ENCODE peak calls at places on chromosomes 7 and 10, in eight cellular contexts. V is GM23338, P is NCI-H1092, I is T-cell, D is coronary artery, S is lung, N is progenitor cell of endocrine pancreas, F is GM13976. Y is an unnamed sample.

GRCh38 chr7:149529136-149529718 is 31.6 kb upstream of the ZNF746 start:
- DNase-seq in V (peak; percentile 41), P (no peak), I (no peak), D (no peak), S (no peak), N (no peak), F (no peak), Y (no peak)

GRCh38 chr10:129727071-129727470 is 237.0 kb downstream of the EBF3 start:
- DNase-seq in V (no peak), P (no peak), I (no peak), D (no peak), S (peak; percentile 20), N (no peak), F (no peak), Y (no peak)

GRCh38 chr7:155752756-155753445 is 59.4 kb downstream of the SHH start:
- DNase-seq in V (no peak), P (no peak), I (no peak), D (no peak), S (no peak), N (no peak), F (peak; percentile 54), Y (no peak)

GRCh38 chr10:82796510-82796909 is 921.5 kb downstream of the NRG3 start:
- DNase-seq in V (peak; percentile 29), P (no peak), I (no peak), D (no peak), S (no peak), N (no peak), F (no peak), Y (no peak)

GRCh38 chr10:33098966-33099663 is 141.1 kb upstream of the ITGB1 start:
- DNase-seq in V (no peak), P (no peak), I (no peak), D (no peak), S (no peak), N (no peak), F (no peak), Y (no peak)

GRCh38 chr7:33762153-33762902 is 143.0 kb upstream of the BMPER start:
- DNase-seq in V (no peak), P (no peak), I (no peak), D (no peak), S (no peak), N (no peak), F (no peak), Y (no peak)

GRCh38 chr7:94100723-94101345 is 96.7 kb upstream of the BET1 start:
- DNase-seq in V (no peak), P (no peak), I (no peak), D (no peak), S (no peak), N (no peak), F (no peak), Y (no peak)

GRCh38 chr10:15879058-15879457 is 18.8 kb upstream of the MINDY3 start:
- DNase-seq in V (peak; percentile 57), P (peak; percentile 44), I (no peak), D (no peak), S (no peak), N (no peak), F (peak; percentile 53), Y (peak; percentile 45)

GRCh38 chr10:74967850-74968620 is 141.6 kb downstream of the KAT6B start:
- DNase-seq in V (peak; percentile 17), P (peak; percentile 54), I (no peak), D (no peak), S (no peak), N (no peak), F (no peak), Y (peak; percentile 71)

GRCh38 chr7:45663167-45663921 is 89.2 kb downstream of the ADCY1 start:
- DNase-seq in V (peak; percentile 70), P (no peak), I (no peak), D (no peak), S (peak; percentile 29), N (no peak), F (peak; percentile 67), Y (no peak)

GRCh38 chr7:117322741-117323584 is at the start of gene WNT2:
- DNase-seq in V (peak; percentile 35), P (no peak), I (no peak), D (no peak), S (no peak), N (peak; percentile 14), F (peak; percentile 40), Y (no peak)

GRCh38 chr7:56074371-56074791 is 10.3 kb downstream of the SUMF2 start:
- DNase-seq in V (peak; percentile 92), P (peak; percentile 88), I (peak; percentile 40), D (peak; percentile 90), S (peak; percentile 93), N (peak; percentile 80), F (peak; percentile 82), Y (no peak)

GRCh38 chr7:98049034-98049433 is 57.6 kb upstream of the LMTK2 start:
- DNase-seq in V (peak; percentile 61), P (no peak), I (no peak), D (no peak), S (no peak), N (no peak), F (no peak), Y (no peak)

GRCh38 chr10:44306762-44307161 is 78.1 kb downstream of the CXCL12 start:
- DNase-seq in V (peak; percentile 72), P (no peak), I (no peak), D (no peak), S (no peak), N (no peak), F (no peak), Y (no peak)

GRCh38 chr10:42977032-42977416 is 99.8 kb upstream of the RET start:
- DNase-seq in V (no peak), P (no peak), I (no peak), D (no peak), S (no peak), N (no peak), F (no peak), Y (no peak)

GRCh38 chr10:46541017-46541661 is 15.3 kb downstream of the GPRIN2 start:
- DNase-seq in V (peak; percentile 89), P (no peak), I (no peak), D (no peak), S (no peak), N (peak; percentile 80), F (peak; percentile 60), Y (no peak)

GRCh38 chr7:129431911-129432643 is 2.2 kb upstream of the STRIP2 start:
- DNase-seq in V (no peak), P (no peak), I (no peak), D (no peak), S (no peak), N (no peak), F (no peak), Y (no peak)

GRCh38 chr7:45061352-45061751 is 27.4 kb downstream of the NACAD start:
- DNase-seq in V (no peak), P (no peak), I (no peak), D (peak; percentile 3), S (no peak), N (no peak), F (no peak), Y (no peak)

GRCh38 chr10:43054593-43054992 is 22.3 kb upstream of the RET start:
- DNase-seq in V (no peak), P (no peak), I (no peak), D (peak; percentile 33), S (no peak), N (no peak), F (no peak), Y (no peak)

GRCh38 chr7:51012569-51013217 is 230.0 kb upstream of the GRB10 start:
- DNase-seq in V (no peak), P (no peak), I (no peak), D (peak; percentile 26), S (peak; percentile 16), N (no peak), F (peak; percentile 14), Y (no peak)

GRCh38 chr10:124007773-124008145 is 85.6 kb downstream of the CHST15 start:
- DNase-seq in V (no peak), P (no peak), I (no peak), D (no peak), S (no peak), N (no peak), F (no peak), Y (no peak)

GRCh38 chr7:133646493-133647154 is 393.7 kb downstream of the EXOC4 start:
- DNase-seq in V (no peak), P (no peak), I (no peak), D (no peak), S (no peak), N (no peak), F (no peak), Y (no peak)

GRCh38 chr10:9814285-9814866 is 1203.3 kb upstream of the CELF2 start:
- DNase-seq in V (no peak), P (no peak), I (no peak), D (no peak), S (no peak), N (no peak), F (no peak), Y (no peak)

GRCh38 chr7:115634633-115635032 is 395.9 kb downstream of the TFEC start:
- DNase-seq in V (no peak), P (no peak), I (no peak), D (no peak), S (no peak), N (no peak), F (no peak), Y (peak; percentile 87)

GRCh38 chr7:157073949-157074624 is 63.6 kb upstream of the MNX1 start:
- DNase-seq in V (no peak), P (no peak), I (no peak), D (peak; percentile 60), S (no peak), N (no peak), F (no peak), Y (no peak)

Y was measured in DMS153.